ENCODE peak calls at places on chromosomes 6 and 20, in four cellular contexts. M is testis, V is stomach, A is spleen. O is an unnamed sample.

GRCh38 chr6:170142559-170142958 is 148.3 kb downstream of the DLL1 start:
- DNase-seq in M (no peak), V (no peak), A (peak), O (no peak)

GRCh38 chr20:35363190-35363589 is 48.6 kb downstream of the UQCC1 start:
- DNase-seq in M (peak), V (no peak), A (no peak), O (no peak)

GRCh38 chr6:142702501-142703460 is 242.2 kb downstream of the HIVEP2 start:
- DNase-seq in M (peak), V (no peak), A (peak), O (no peak)

GRCh38 chr20:11852801-11853200 is 64.9 kb upstream of the BTBD3 start:
- DNase-seq in M (no peak), V (no peak), A (no peak), O (no peak)

GRCh38 chr6:123658848-123659247 is 22.1 kb upstream of the TRDN start:
- DNase-seq in M (no peak), V (no peak), A (no peak), O (no peak)

GRCh38 chr6:16047435-16047834 is 81.5 kb upstream of the MYLIP start:
- DNase-seq in M (no peak), V (no peak), A (no peak), O (no peak)

GRCh38 chr6:54595844-54596243 is 250.7 kb upstream of the FAM83B start:
- DNase-seq in M (no peak), V (no peak), A (no peak), O (no peak)

GRCh38 chr20:40218296-40218955 is 470.6 kb downstream of the MAFB start:
- DNase-seq in M (no peak), V (no peak), A (no peak), O (no peak)

GRCh38 chr20:35821807-35822242 is 50.0 kb downstream of the PHF20 start:
- DNase-seq in M (no peak), V (no peak), A (no peak), O (no peak)

GRCh38 chr6:39452306-39452705 is 129.8 kb upstream of the KCNK16 start:
- DNase-seq in M (no peak), V (no peak), A (no peak), O (no peak)

GRCh38 chr20:48502016-48502415 is 325.8 kb downstream of the PREX1 start:
- DNase-seq in M (no peak), V (no peak), A (no peak), O (no peak)

GRCh38 chr6:36443951-36444428 is 1.2 kb downstream of the KCTD20 start:
- DNase-seq in M (no peak), V (no peak), A (no peak), O (no peak)

GRCh38 chr20:56418385-56418861 is 6.4 kb downstream of the CASS4 start:
- DNase-seq in M (no peak), V (no peak), A (no peak), O (no peak)

GRCh38 chr6:40343318-40343886 is 243.8 kb downstream of the LRFN2 start:
- DNase-seq in M (peak), V (peak), A (no peak), O (no peak)

GRCh38 chr20:45358282-45359068 is 4.5 kb upstream of the SYS1 start:
- DNase-seq in M (peak), V (peak), A (no peak), O (peak)

GRCh38 chr6:52049252-52050050 is 38.0 kb downstream of the PKHD1 start:
- DNase-seq in M (no peak), V (no peak), A (no peak), O (no peak)

GRCh38 chr20:44733341-44734069 is 12.2 kb upstream of the KCNK15 start:
- DNase-seq in M (peak), V (peak), A (no peak), O (peak)

GRCh38 chr20:54167909-54168872 is 5.6 kb downstream of the CYP24A1 start:
- DNase-seq in M (no peak), V (no peak), A (no peak), O (no peak)

GRCh38 chr6:107644513-107644912 is 154.6 kb downstream of the SOBP start:
- DNase-seq in M (no peak), V (no peak), A (no peak), O (no peak)

GRCh38 chr20:35947489-35947888 is 6.8 kb downstream of the SCAND1 start:
- DNase-seq in M (no peak), V (no peak), A (no peak), O (no peak)

GRCh38 chr6:125375841-125376240 is 74.1 kb upstream of the HDDC2 start:
- DNase-seq in M (no peak), V (no peak), A (no peak), O (no peak)

GRCh38 chr6:146997062-146997461 is 207.2 kb upstream of the STXBP5 start:
- DNase-seq in M (no peak), V (no peak), A (no peak), O (no peak)

GRCh38 chr6:53679446-53679933 is 13.9 kb upstream of the KLHL31 start:
- DNase-seq in M (no peak), V (no peak), A (no peak), O (no peak)

GRCh38 chr20:23103284-23104018 is 17.3 kb upstream of the CD93 start:
- DNase-seq in M (no peak), V (no peak), A (peak), O (no peak)

GRCh38 chr20:18032977-18033892 is 24.5 kb downstream of the OVOL2 start:
- DNase-seq in M (no peak), V (no peak), A (no peak), O (no peak)

GRCh38 chr20:23214903-23215302 is 128.8 kb upstream of the CD93 start:
- DNase-seq in M (no peak), V (no peak), A (no peak), O (no peak)

GRCh38 chr6:43944908-43945777 is 175.1 kb downstream of the VEGFA start:
- DNase-seq in M (no peak), V (no peak), A (no peak), O (no peak)

GRCh38 chr6:134741193-134741521 is 208.7 kb downstream of the ALDH8A1 start:
- DNase-seq in M (no peak), V (no peak), A (no peak), O (no peak)

GRCh38 chr6:33914519-33915120 is 110.8 kb upstream of the MLN start:
- DNase-seq in M (no peak), V (no peak), A (peak), O (no peak)

GRCh38 chr20:58407966-58408557 is 19.0 kb downstream of the VAPB start:
- DNase-seq in M (no peak), V (no peak), A (no peak), O (no peak)

GRCh38 chr6:158649289-158650143 is at the start of gene SYTL3:
- DNase-seq in M (peak), V (peak), A (peak), O (no peak)

GRCh38 chr20:51481311-51481997 is 61.1 kb downstream of the NFATC2 start:
- DNase-seq in M (no peak), V (no peak), A (peak), O (no peak)

GRCh38 chr6:21171801-21172200 is 421.8 kb upstream of the SOX4 start:
- DNase-seq in M (no peak), V (no peak), A (no peak), O (no peak)

GRCh38 chr20:47784599-47785320 is 521 bp downstream of the SULF2 start:
- DNase-seq in M (no peak), V (no peak), A (peak), O (peak)

GRCh38 chr6:37487891-37488290 is 11.8 kb downstream of the CCDC167 start:
- DNase-seq in M (no peak), V (no peak), A (no peak), O (no peak)

GRCh38 chr6:109447087-109447486 is 6.6 kb downstream of the SMPD2 start:
- DNase-seq in M (no peak), V (no peak), A (no peak), O (no peak)

GRCh38 chr6:109449064-109449788 is 6.3 kb downstream of the MICAL1 start:
- DNase-seq in M (no peak), V (peak), A (peak), O (no peak)

GRCh38 chr6:109448615-109449014 is 7.0 kb downstream of the MICAL1 start:
- DNase-seq in M (no peak), V (no peak), A (no peak), O (no peak)

GRCh38 chr6:109446541-109446940 is 6.0 kb downstream of the SMPD2 start:
- DNase-seq in M (no peak), V (peak), A (no peak), O (no peak)

DNA sequence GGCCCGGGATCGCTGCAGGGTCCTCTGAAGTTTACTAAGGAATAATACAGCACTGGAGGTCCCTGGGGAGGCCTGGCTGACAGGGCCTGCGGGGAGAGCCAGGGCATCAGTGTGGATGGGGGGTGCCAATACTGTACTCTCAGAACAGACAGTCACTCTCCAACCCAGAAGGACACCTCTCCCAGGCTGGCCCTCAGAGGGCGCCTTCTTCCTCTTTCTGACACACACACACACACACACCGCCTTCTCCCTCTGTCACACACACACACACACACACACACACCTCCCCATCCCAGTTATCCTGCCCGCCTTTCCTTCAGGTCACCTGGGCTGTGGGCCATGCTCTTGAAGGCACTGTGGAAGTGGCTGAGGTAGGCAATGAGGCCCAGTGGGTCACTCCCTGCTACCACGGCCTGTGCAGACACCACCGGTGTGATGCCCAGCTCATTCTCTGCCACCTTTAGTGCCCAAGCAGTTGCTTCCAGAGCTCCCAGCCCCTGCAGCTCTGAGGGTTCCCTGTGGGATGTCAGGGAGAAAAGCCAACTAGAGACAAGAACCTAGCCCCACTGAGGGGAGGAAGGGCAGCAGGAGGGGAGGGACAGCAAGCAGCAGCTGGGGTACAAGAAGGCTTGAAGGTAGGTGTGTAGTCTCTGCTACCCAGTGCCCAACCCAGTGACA is 7.5 kb downstream of the SMPD2 start:
- DNase-seq in M (no peak), V (peak), A (no peak), O (no peak)
- TF ChIP-seq POLR2A in M (no peak), V (no peak), A (no peak), O (no peak)

GRCh38 chr20:8151371-8151770 is 19.3 kb downstream of the PLCB1 start:
- DNase-seq in M (no peak), V (no peak), A (no peak), O (no peak)
- H3K27ac ChIP-seq in M (no peak), V (peak), A (peak), O (no peak)

GRCh38 chr20:43590392-43591303 is at the start of gene IFT52:
- DNase-seq in M (peak), V (peak), A (peak), O (peak)
- TF ChIP-seq POLR2A in M (peak), V (no peak), A (peak), O (peak)

GRCh38 chr6:138518054-138518453 is 18.8 kb upstream of the NHSL1 start:
- DNase-seq in M (no peak), V (no peak), A (no peak), O (no peak)
- H3K27ac ChIP-seq in M (no peak), V (no peak), A (no peak), O (no peak)

GRCh38 chr6:30600576-30600975 is 16.5 kb downstream of the PPP1R10 start:
- DNase-seq in M (no peak), V (peak), A (no peak), O (no peak)
- TF ChIP-seq POLR2A in M (no peak), V (no peak), A (no peak), O (no peak)

GRCh38 chr6:133130863-133131262 is 110.3 kb upstream of the EYA4 start:
- DNase-seq in M (peak), V (no peak), A (no peak), O (peak)

GRCh38 chr6:133132583-133132982 is 108.6 kb upstream of the EYA4 start:
- DNase-seq in M (no peak), V (no peak), A (no peak), O (no peak)

GRCh38 chr6:133129556-133129955 is 111.6 kb upstream of the EYA4 start:
- DNase-seq in M (no peak), V (no peak), A (no peak), O (no peak)

GRCh38 chr6:133132092-133132491 is 109.1 kb upstream of the EYA4 start:
- DNase-seq in M (no peak), V (no peak), A (no peak), O (peak)

DNA sequence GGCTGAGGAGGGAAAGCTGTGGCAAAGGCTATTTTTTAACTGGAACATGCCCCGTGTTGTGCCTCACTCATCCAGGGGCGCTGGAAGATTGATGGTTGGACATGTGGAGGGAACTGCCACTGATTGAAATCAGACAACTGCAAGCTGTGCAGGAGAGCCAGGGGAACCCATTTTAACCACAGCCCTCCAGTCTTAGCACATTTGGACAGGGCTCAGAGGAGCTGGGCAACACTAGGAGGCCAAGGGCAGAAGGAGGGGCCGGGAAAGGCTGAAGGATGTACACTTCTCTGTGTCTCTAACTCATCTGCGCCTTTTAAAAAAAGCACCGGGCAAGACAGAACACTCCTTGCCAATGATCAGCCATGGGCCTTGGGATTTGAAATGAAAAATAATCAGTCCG is 109.5 kb upstream of the EYA4 start:
- DNase-seq in M (no peak), V (no peak), A (no peak), O (peak)
- H3K27ac ChIP-seq in M (no peak), V (no peak), A (no peak), O (peak)

O was measured in prostate gland.